ENCODE peak calls at places on chromosomes 1 and 21, in seven cellular contexts. One of them, this sample, is unnamed.

GRCh38 chr1:50700226-50701020 is 259.6 kb downstream of the FAF1 start:
- DNase-seq in lower lobe of right lung: no peak
- DNase-seq in psoas muscle: no peak
- DNase-seq in keratinocyte: no peak
- DNase-seq in CD8-positive, alpha-beta T cell: no peak
- DNase-seq in epithelial cell of esophagus: no peak
- DNase-seq in hepatocyte: no peak
- DNase-seq in this sample: no peak

GRCh38 chr1:116498789-116499628 is 71.8 kb downstream of the CD58 start:
- DNase-seq in lower lobe of right lung: no peak
- DNase-seq in psoas muscle: no peak
- DNase-seq in keratinocyte: no peak
- DNase-seq in CD8-positive, alpha-beta T cell: peak
- DNase-seq in epithelial cell of esophagus: peak
- DNase-seq in hepatocyte: peak
- DNase-seq in this sample: no peak

GRCh38 chr1:12475158-12475934 is 142.7 kb downstream of the DHRS3 start:
- DNase-seq in lower lobe of right lung: no peak
- DNase-seq in psoas muscle: no peak
- DNase-seq in keratinocyte: no peak
- DNase-seq in CD8-positive, alpha-beta T cell: no peak
- DNase-seq in epithelial cell of esophagus: peak
- DNase-seq in hepatocyte: no peak
- DNase-seq in this sample: no peak

GRCh38 chr1:23594927-23595353 is 35.6 kb upstream of the ID3 start:
- DNase-seq in lower lobe of right lung: no peak
- DNase-seq in psoas muscle: no peak
- DNase-seq in keratinocyte: no peak
- DNase-seq in CD8-positive, alpha-beta T cell: no peak
- DNase-seq in epithelial cell of esophagus: no peak
- DNase-seq in hepatocyte: no peak
- DNase-seq in this sample: no peak

GRCh38 chr1:210230149-210230695 is 2.4 kb upstream of the SERTAD4 start:
- DNase-seq in lower lobe of right lung: no peak
- DNase-seq in psoas muscle: no peak
- DNase-seq in keratinocyte: no peak
- DNase-seq in CD8-positive, alpha-beta T cell: no peak
- DNase-seq in epithelial cell of esophagus: peak
- DNase-seq in hepatocyte: no peak
- DNase-seq in this sample: no peak

GRCh38 chr1:55284856-55285255 is 69.7 kb upstream of the USP24 start:
- DNase-seq in lower lobe of right lung: no peak
- DNase-seq in psoas muscle: no peak
- DNase-seq in keratinocyte: no peak
- DNase-seq in CD8-positive, alpha-beta T cell: no peak
- DNase-seq in epithelial cell of esophagus: peak
- DNase-seq in hepatocyte: peak
- DNase-seq in this sample: peak

GRCh38 chr1:234603221-234604204 is 6.5 kb downstream of the IRF2BP2 start:
- DNase-seq in lower lobe of right lung: no peak
- DNase-seq in psoas muscle: no peak
- DNase-seq in keratinocyte: no peak
- DNase-seq in CD8-positive, alpha-beta T cell: no peak
- DNase-seq in epithelial cell of esophagus: peak
- DNase-seq in hepatocyte: peak
- DNase-seq in this sample: peak

GRCh38 chr1:94542088-94542671 is 621 bp upstream of the F3 start:
- DNase-seq in lower lobe of right lung: peak
- DNase-seq in psoas muscle: peak
- DNase-seq in keratinocyte: no peak
- DNase-seq in CD8-positive, alpha-beta T cell: no peak
- DNase-seq in epithelial cell of esophagus: no peak
- DNase-seq in hepatocyte: no peak
- DNase-seq in this sample: peak

GRCh38 chr1:21020151-21020550 is 156.5 kb downstream of the EIF4G3 start:
- DNase-seq in lower lobe of right lung: no peak
- DNase-seq in psoas muscle: no peak
- DNase-seq in keratinocyte: no peak
- DNase-seq in CD8-positive, alpha-beta T cell: no peak
- DNase-seq in epithelial cell of esophagus: no peak
- DNase-seq in hepatocyte: no peak
- DNase-seq in this sample: no peak

GRCh38 chr1:205068001-205068400 is 16.3 kb downstream of the TMEM81 start:
- DNase-seq in lower lobe of right lung: no peak
- DNase-seq in psoas muscle: no peak
- DNase-seq in keratinocyte: no peak
- DNase-seq in CD8-positive, alpha-beta T cell: no peak
- DNase-seq in epithelial cell of esophagus: no peak
- DNase-seq in hepatocyte: no peak
- DNase-seq in this sample: no peak

GRCh38 chr1:32775640-32776337 is 41.4 kb downstream of the YARS1 start:
- DNase-seq in lower lobe of right lung: no peak
- DNase-seq in psoas muscle: no peak
- DNase-seq in keratinocyte: no peak
- DNase-seq in CD8-positive, alpha-beta T cell: no peak
- DNase-seq in epithelial cell of esophagus: no peak
- DNase-seq in hepatocyte: no peak
- DNase-seq in this sample: peak

GRCh38 chr1:36530261-36530660 is 47.5 kb upstream of the CSF3R start:
- DNase-seq in lower lobe of right lung: no peak
- DNase-seq in psoas muscle: no peak
- DNase-seq in keratinocyte: no peak
- DNase-seq in CD8-positive, alpha-beta T cell: no peak
- DNase-seq in epithelial cell of esophagus: no peak
- DNase-seq in hepatocyte: no peak
- DNase-seq in this sample: no peak

GRCh38 chr1:69409731-69410456 is 157.8 kb upstream of the LRRC7 start:
- DNase-seq in lower lobe of right lung: no peak
- DNase-seq in psoas muscle: no peak
- DNase-seq in keratinocyte: no peak
- DNase-seq in CD8-positive, alpha-beta T cell: no peak
- DNase-seq in epithelial cell of esophagus: no peak
- DNase-seq in hepatocyte: no peak
- DNase-seq in this sample: no peak

GRCh38 chr1:60279798-60280197 is 206.2 kb upstream of the C1orf87 start:
- DNase-seq in lower lobe of right lung: no peak
- DNase-seq in psoas muscle: no peak
- DNase-seq in keratinocyte: no peak
- DNase-seq in CD8-positive, alpha-beta T cell: no peak
- DNase-seq in epithelial cell of esophagus: no peak
- DNase-seq in hepatocyte: no peak
- DNase-seq in this sample: peak

GRCh38 chr1:85576642-85577420 is 3.7 kb upstream of the CCN1 start:
- DNase-seq in lower lobe of right lung: peak
- DNase-seq in psoas muscle: peak
- DNase-seq in keratinocyte: no peak
- DNase-seq in CD8-positive, alpha-beta T cell: no peak
- DNase-seq in epithelial cell of esophagus: peak
- DNase-seq in hepatocyte: peak
- DNase-seq in this sample: peak

GRCh38 chr1:89877756-89878155 is 56.9 kb downstream of the LRRC8D start:
- DNase-seq in lower lobe of right lung: no peak
- DNase-seq in psoas muscle: no peak
- DNase-seq in keratinocyte: no peak
- DNase-seq in CD8-positive, alpha-beta T cell: no peak
- DNase-seq in epithelial cell of esophagus: no peak
- DNase-seq in hepatocyte: no peak
- DNase-seq in this sample: no peak

GRCh38 chr1:235990376-235990795 is 74.5 kb downstream of the NID1 start:
- DNase-seq in lower lobe of right lung: no peak
- DNase-seq in psoas muscle: no peak
- DNase-seq in keratinocyte: no peak
- DNase-seq in CD8-positive, alpha-beta T cell: peak
- DNase-seq in epithelial cell of esophagus: no peak
- DNase-seq in hepatocyte: no peak
- DNase-seq in this sample: no peak

GRCh38 chr1:194102607-194103006 is 916.2 kb upstream of the B3GALT2 start:
- DNase-seq in lower lobe of right lung: no peak
- DNase-seq in psoas muscle: no peak
- DNase-seq in keratinocyte: no peak
- DNase-seq in CD8-positive, alpha-beta T cell: no peak
- DNase-seq in epithelial cell of esophagus: peak
- DNase-seq in hepatocyte: peak
- DNase-seq in this sample: peak
- TF ChIP-seq CTCF in lower lobe of right lung: no peak
- TF ChIP-seq CTCF in psoas muscle: no peak
- TF ChIP-seq CTCF in keratinocyte: no peak
- TF ChIP-seq CTCF in CD8-positive, alpha-beta T cell: no peak
- TF ChIP-seq CTCF in epithelial cell of esophagus: no peak
- TF ChIP-seq CTCF in hepatocyte: peak
- TF ChIP-seq CTCF in this sample: peak

DNA sequence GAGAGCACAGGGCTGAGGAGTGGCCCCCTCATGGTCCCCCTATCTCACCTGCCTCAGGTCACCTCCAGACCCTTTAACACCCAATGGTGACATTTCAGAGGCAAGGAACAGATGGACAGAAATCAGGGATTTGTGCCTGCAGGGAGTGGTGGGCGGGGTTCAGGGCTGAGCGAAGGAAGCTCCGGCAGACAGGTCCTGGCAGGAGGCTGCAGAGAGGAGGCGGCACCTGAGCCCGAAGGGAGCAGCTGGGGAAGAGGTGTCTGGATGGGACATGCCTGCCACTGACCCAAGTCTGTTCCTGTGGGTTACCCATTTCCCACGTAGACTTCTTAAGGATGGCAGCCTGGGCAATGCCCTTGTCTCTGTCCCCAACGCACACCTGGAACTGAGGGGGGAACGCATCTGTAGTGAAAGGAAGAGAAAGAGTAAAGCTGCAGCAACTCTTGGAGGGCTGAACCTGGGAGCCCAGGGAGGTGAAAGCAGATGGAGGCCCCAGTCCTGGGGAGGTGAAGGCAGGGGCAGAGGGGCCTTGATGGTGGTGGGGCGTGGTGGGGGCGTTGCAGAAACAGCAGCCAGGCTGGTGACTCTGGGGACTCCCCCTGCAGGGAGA is 61.6 kb upstream of the ADARB1 start:
- DNase-seq in lower lobe of right lung: peak
- DNase-seq in psoas muscle: peak
- DNase-seq in keratinocyte: no peak
- DNase-seq in CD8-positive, alpha-beta T cell: no peak
- DNase-seq in epithelial cell of esophagus: peak
- DNase-seq in hepatocyte: peak
- DNase-seq in this sample: no peak
- H3K4me3 ChIP-seq in lower lobe of right lung: no peak
- H3K4me3 ChIP-seq in psoas muscle: no peak
- H3K4me3 ChIP-seq in keratinocyte: peak
- H3K4me3 ChIP-seq in CD8-positive, alpha-beta T cell: no peak
- H3K4me3 ChIP-seq in epithelial cell of esophagus: no peak
- H3K4me3 ChIP-seq in hepatocyte: no peak
- H3K4me3 ChIP-seq in this sample: no peak

DNA sequence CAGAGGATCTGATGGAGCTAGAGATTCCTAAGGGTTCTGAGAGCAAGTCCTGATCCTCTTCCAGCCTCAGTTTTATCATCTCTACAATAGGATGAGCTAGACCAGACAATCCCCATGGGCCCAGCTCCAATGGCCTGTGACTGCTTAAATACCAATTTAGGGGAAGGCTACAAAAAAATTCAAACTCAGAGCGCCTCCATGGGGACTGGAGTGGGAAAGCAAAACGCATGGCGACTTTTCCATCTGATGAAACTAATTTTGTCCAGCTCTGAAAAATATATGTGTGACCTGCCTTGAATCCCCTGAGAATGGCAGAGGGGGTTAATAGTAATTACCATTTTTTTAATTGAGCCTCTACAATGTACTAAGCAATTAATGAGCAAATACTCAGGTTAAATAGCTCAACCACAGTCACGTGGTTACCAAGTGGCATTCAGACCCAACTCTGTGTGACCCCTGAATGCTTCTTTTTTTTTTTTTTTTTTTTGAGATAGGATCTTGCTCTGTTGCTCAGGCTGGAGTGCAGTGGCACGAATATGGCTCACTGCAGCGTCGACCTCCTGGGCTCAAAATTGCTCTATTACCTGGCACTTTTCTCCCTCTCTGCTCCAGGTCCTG is 8.4 kb downstream of the EXTL1 start:
- DNase-seq in lower lobe of right lung: no peak
- DNase-seq in psoas muscle: no peak
- DNase-seq in keratinocyte: no peak
- DNase-seq in CD8-positive, alpha-beta T cell: no peak
- DNase-seq in epithelial cell of esophagus: no peak
- DNase-seq in hepatocyte: no peak
- DNase-seq in this sample: no peak
- TF ChIP-seq CTCF in lower lobe of right lung: no peak
- TF ChIP-seq CTCF in psoas muscle: no peak
- TF ChIP-seq CTCF in keratinocyte: peak
- TF ChIP-seq CTCF in CD8-positive, alpha-beta T cell: no peak
- TF ChIP-seq CTCF in epithelial cell of esophagus: no peak
- TF ChIP-seq CTCF in hepatocyte: no peak
- TF ChIP-seq CTCF in this sample: no peak

GRCh38 chr1:65995326-65995725 is 202.6 kb downstream of the PDE4B start:
- DNase-seq in lower lobe of right lung: no peak
- DNase-seq in psoas muscle: no peak
- DNase-seq in keratinocyte: no peak
- DNase-seq in CD8-positive, alpha-beta T cell: no peak
- DNase-seq in epithelial cell of esophagus: no peak
- DNase-seq in hepatocyte: no peak
- DNase-seq in this sample: no peak

GRCh38 chr1:65995928-65996327 is 203.2 kb downstream of the PDE4B start:
- DNase-seq in lower lobe of right lung: no peak
- DNase-seq in psoas muscle: no peak
- DNase-seq in keratinocyte: no peak
- DNase-seq in CD8-positive, alpha-beta T cell: no peak
- DNase-seq in epithelial cell of esophagus: no peak
- DNase-seq in hepatocyte: no peak
- DNase-seq in this sample: no peak

GRCh38 chr1:66000033-66000637 is 207.4 kb downstream of the PDE4B start:
- DNase-seq in lower lobe of right lung: no peak
- DNase-seq in psoas muscle: no peak
- DNase-seq in keratinocyte: no peak
- DNase-seq in CD8-positive, alpha-beta T cell: no peak
- DNase-seq in epithelial cell of esophagus: no peak
- DNase-seq in hepatocyte: no peak
- DNase-seq in this sample: no peak

GRCh38 chr1:65997693-65998092 is 205.0 kb downstream of the PDE4B start:
- DNase-seq in lower lobe of right lung: no peak
- DNase-seq in psoas muscle: no peak
- DNase-seq in keratinocyte: no peak
- DNase-seq in CD8-positive, alpha-beta T cell: no peak
- DNase-seq in epithelial cell of esophagus: no peak
- DNase-seq in hepatocyte: no peak
- DNase-seq in this sample: no peak

DNA sequence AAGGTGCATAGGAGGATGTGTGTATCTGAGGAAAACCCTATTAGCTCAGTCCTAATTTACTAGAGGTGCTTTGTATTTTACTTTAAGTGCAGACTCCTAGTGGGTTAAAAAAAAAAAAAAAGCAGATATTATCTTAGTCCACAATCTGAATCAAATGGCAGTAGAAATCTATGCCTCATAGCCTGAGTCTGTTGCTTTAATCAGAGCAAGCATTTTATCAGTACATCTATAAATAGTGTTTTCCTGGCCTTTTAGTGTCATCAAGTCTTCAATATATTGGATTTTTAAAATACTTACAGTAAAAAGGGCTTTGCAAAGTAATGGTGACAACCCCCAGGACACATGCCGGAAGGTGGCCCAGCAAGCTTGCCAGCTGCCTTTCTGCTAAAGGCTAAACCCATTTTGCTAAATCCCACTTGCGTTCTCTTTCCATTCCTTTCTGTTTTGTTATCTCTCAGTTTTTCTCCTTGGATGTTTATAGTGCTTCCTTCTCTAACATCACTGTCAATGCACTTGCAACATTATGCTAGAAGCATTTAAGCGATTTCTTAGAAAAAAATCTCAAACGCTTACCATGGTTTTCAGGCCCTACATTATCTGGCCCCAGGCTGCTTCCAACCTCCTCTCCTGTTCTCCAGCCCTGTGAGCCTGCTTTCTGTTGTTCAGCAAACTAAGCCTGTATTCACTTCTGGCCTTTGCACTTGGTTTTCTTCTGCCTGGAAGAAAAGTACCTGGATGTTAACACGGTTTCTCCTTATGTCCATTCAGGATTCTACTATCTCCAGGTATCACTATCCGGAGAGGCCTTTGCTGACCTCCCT is 206.3 kb downstream of the PDE4B start:
- DNase-seq in lower lobe of right lung: no peak
- DNase-seq in psoas muscle: no peak
- DNase-seq in keratinocyte: no peak
- DNase-seq in CD8-positive, alpha-beta T cell: no peak
- DNase-seq in epithelial cell of esophagus: no peak
- DNase-seq in hepatocyte: no peak
- DNase-seq in this sample: no peak
- H3K4me3 ChIP-seq in lower lobe of right lung: no peak
- H3K4me3 ChIP-seq in psoas muscle: no peak
- H3K4me3 ChIP-seq in keratinocyte: no peak
- H3K4me3 ChIP-seq in CD8-positive, alpha-beta T cell: no peak
- H3K4me3 ChIP-seq in epithelial cell of esophagus: no peak
- H3K4me3 ChIP-seq in hepatocyte: no peak
- H3K4me3 ChIP-seq in this sample: no peak